ENCODE peak calls at places on chromosomes 16 and 17, in seven cellular contexts. One of them, this sample, is unnamed.

GRCh38 chr17:15516150-15516549 is 47.1 kb downstream of the TVP23C start:
- DNase-seq in AG04449: no peak
- DNase-seq in fibroblast of lung: peak
- DNase-seq in fibroblast of pulmonary artery: peak
- DNase-seq in neural progenitor cell: no peak
- DNase-seq in ovary: no peak
- DNase-seq in coronary artery: no peak
- DNase-seq in this sample: no peak

GRCh38 chr16:85485379-85485778 is 127.7 kb upstream of the GSE1 start:
- DNase-seq in AG04449: no peak
- DNase-seq in fibroblast of lung: no peak
- DNase-seq in fibroblast of pulmonary artery: no peak
- DNase-seq in neural progenitor cell: peak
- DNase-seq in ovary: no peak
- DNase-seq in coronary artery: no peak
- DNase-seq in this sample: no peak

GRCh38 chr17:9859781-9860180 is 34.1 kb downstream of the GLP2R start:
- DNase-seq in AG04449: no peak
- DNase-seq in fibroblast of lung: no peak
- DNase-seq in fibroblast of pulmonary artery: no peak
- DNase-seq in neural progenitor cell: no peak
- DNase-seq in ovary: no peak
- DNase-seq in coronary artery: peak
- DNase-seq in this sample: no peak

GRCh38 chr17:6786618-6787017 is 10.6 kb downstream of the FBXO39 start:
- DNase-seq in AG04449: no peak
- DNase-seq in fibroblast of lung: peak
- DNase-seq in fibroblast of pulmonary artery: peak
- DNase-seq in neural progenitor cell: no peak
- DNase-seq in ovary: no peak
- DNase-seq in coronary artery: no peak
- DNase-seq in this sample: no peak

GRCh38 chr17:44970136-44970737 is 2.1 kb upstream of the C1QL1 start:
- DNase-seq in AG04449: no peak
- DNase-seq in fibroblast of lung: no peak
- DNase-seq in fibroblast of pulmonary artery: no peak
- DNase-seq in neural progenitor cell: peak
- DNase-seq in ovary: peak
- DNase-seq in coronary artery: no peak
- DNase-seq in this sample: no peak

GRCh38 chr17:336110-337021 is 16.2 kb downstream of the RPH3AL start:
- DNase-seq in AG04449: no peak
- DNase-seq in fibroblast of lung: no peak
- DNase-seq in fibroblast of pulmonary artery: no peak
- DNase-seq in neural progenitor cell: peak
- DNase-seq in ovary: peak
- DNase-seq in coronary artery: no peak
- DNase-seq in this sample: peak

GRCh38 chr16:85722497-85722896 is 28.4 kb downstream of the C16orf74 start:
- DNase-seq in AG04449: no peak
- DNase-seq in fibroblast of lung: no peak
- DNase-seq in fibroblast of pulmonary artery: no peak
- DNase-seq in neural progenitor cell: no peak
- DNase-seq in ovary: no peak
- DNase-seq in coronary artery: no peak
- DNase-seq in this sample: no peak

GRCh38 chr16:19781196-19781595 is 63.1 kb downstream of the IQCK start:
- DNase-seq in AG04449: peak
- DNase-seq in fibroblast of lung: no peak
- DNase-seq in fibroblast of pulmonary artery: peak
- DNase-seq in neural progenitor cell: no peak
- DNase-seq in ovary: no peak
- DNase-seq in coronary artery: no peak
- DNase-seq in this sample: no peak

GRCh38 chr17:34669511-34669910 is 90.1 kb downstream of the TMEM132E start:
- DNase-seq in AG04449: no peak
- DNase-seq in fibroblast of lung: no peak
- DNase-seq in fibroblast of pulmonary artery: no peak
- DNase-seq in neural progenitor cell: no peak
- DNase-seq in ovary: no peak
- DNase-seq in coronary artery: peak
- DNase-seq in this sample: no peak

GRCh38 chr16:31475949-31476304 is 4.0 kb downstream of the TGFB1I1 start:
- DNase-seq in AG04449: no peak
- DNase-seq in fibroblast of lung: no peak
- DNase-seq in fibroblast of pulmonary artery: no peak
- DNase-seq in neural progenitor cell: no peak
- DNase-seq in ovary: no peak
- DNase-seq in coronary artery: no peak
- DNase-seq in this sample: no peak

GRCh38 chr16:31479752-31480151 is 3.2 kb upstream of the SLC5A2 start:
- DNase-seq in AG04449: no peak
- DNase-seq in fibroblast of lung: no peak
- DNase-seq in fibroblast of pulmonary artery: no peak
- DNase-seq in neural progenitor cell: no peak
- DNase-seq in ovary: no peak
- DNase-seq in coronary artery: no peak
- DNase-seq in this sample: no peak

GRCh38 chr16:31476305-31477219 is 4.6 kb downstream of the TGFB1I1 start:
- DNase-seq in AG04449: no peak
- DNase-seq in fibroblast of lung: no peak
- DNase-seq in fibroblast of pulmonary artery: no peak
- DNase-seq in neural progenitor cell: peak
- DNase-seq in ovary: no peak
- DNase-seq in coronary artery: no peak
- DNase-seq in this sample: peak

GRCh38 chr16:31478956-31479355 is 4.0 kb upstream of the SLC5A2 start:
- DNase-seq in AG04449: no peak
- DNase-seq in fibroblast of lung: no peak
- DNase-seq in fibroblast of pulmonary artery: no peak
- DNase-seq in neural progenitor cell: no peak
- DNase-seq in ovary: no peak
- DNase-seq in coronary artery: no peak
- DNase-seq in this sample: no peak

DNA sequence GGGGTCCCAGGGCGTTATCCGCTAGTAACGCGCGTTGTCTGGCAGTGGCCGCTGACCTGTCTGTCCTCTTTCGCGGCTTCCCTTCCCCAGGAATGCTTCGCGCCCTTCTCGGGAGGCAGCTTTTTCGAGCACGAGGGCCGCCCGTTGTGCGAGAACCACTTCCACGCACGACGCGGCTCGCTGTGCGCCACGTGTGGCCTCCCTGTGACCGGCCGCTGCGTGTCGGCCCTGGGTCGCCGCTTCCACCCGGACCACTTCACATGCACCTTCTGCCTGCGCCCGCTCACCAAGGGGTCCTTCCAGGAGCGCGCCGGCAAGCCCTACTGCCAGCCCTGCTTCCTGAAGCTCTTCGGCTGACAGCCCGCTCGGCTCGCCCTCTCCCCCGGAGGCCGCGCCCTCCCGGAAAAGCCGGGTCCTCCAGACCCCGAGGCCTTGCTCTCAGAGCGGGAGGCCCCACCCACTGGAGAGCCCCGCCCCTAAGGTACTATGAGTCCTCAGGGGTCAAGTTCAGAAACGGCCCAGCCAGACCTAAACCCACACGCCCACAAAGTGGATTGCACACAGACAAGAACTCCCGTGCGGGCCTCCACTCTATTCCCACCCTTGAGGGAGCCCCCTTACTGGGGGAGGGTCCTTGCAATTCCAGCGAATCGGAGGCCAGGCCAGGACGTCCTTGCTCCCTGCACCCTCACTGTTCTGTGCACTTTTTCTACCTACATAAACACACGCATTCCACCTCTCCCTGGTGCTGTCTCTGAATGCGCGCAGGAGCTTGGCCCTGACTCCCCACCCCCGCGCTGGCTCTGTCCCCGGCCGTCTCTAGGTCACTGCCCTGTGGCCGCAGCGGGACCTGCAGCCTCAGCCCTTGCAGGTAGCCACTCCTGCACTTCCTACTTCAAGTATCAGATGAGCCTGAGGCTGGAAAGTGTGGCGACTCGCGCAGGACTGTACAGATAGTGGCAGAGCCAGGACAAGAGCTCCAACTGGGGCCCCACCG is 5.4 kb upstream of the SLC5A2 start:
- DNase-seq in AG04449: no peak
- DNase-seq in fibroblast of lung: no peak
- DNase-seq in fibroblast of pulmonary artery: no peak
- DNase-seq in neural progenitor cell: peak
- DNase-seq in ovary: no peak
- DNase-seq in coronary artery: no peak
- DNase-seq in this sample: no peak
- TF ChIP-seq CTCF in AG04449: no peak
- TF ChIP-seq CTCF in fibroblast of lung: no peak
- TF ChIP-seq CTCF in fibroblast of pulmonary artery: no peak
- TF ChIP-seq CTCF in neural progenitor cell: peak
- TF ChIP-seq CTCF in ovary: no peak
- TF ChIP-seq CTCF in coronary artery: no peak
- TF ChIP-seq CTCF in this sample: no peak

GRCh38 chr17:4998027-4998665 is 396 bp downstream of the KIF1C start:
- DNase-seq in AG04449: no peak
- DNase-seq in fibroblast of lung: peak
- DNase-seq in fibroblast of pulmonary artery: no peak
- DNase-seq in neural progenitor cell: peak
- DNase-seq in ovary: peak
- DNase-seq in coronary artery: peak
- DNase-seq in this sample: no peak

GRCh38 chr17:4999429-5000093 is 1.8 kb downstream of the KIF1C start:
- DNase-seq in AG04449: no peak
- DNase-seq in fibroblast of lung: no peak
- DNase-seq in fibroblast of pulmonary artery: no peak
- DNase-seq in neural progenitor cell: no peak
- DNase-seq in ovary: no peak
- DNase-seq in coronary artery: peak
- DNase-seq in this sample: no peak

GRCh38 chr17:4998666-4999428 is 1.1 kb downstream of the KIF1C start:
- DNase-seq in AG04449: no peak
- DNase-seq in fibroblast of lung: no peak
- DNase-seq in fibroblast of pulmonary artery: no peak
- DNase-seq in neural progenitor cell: peak
- DNase-seq in ovary: peak
- DNase-seq in coronary artery: peak
- DNase-seq in this sample: no peak

GRCh38 chr17:5000237-5000639 is 2.5 kb downstream of the KIF1C start:
- DNase-seq in AG04449: no peak
- DNase-seq in fibroblast of lung: no peak
- DNase-seq in fibroblast of pulmonary artery: peak
- DNase-seq in neural progenitor cell: no peak
- DNase-seq in ovary: peak
- DNase-seq in coronary artery: peak
- DNase-seq in this sample: peak

DNA sequence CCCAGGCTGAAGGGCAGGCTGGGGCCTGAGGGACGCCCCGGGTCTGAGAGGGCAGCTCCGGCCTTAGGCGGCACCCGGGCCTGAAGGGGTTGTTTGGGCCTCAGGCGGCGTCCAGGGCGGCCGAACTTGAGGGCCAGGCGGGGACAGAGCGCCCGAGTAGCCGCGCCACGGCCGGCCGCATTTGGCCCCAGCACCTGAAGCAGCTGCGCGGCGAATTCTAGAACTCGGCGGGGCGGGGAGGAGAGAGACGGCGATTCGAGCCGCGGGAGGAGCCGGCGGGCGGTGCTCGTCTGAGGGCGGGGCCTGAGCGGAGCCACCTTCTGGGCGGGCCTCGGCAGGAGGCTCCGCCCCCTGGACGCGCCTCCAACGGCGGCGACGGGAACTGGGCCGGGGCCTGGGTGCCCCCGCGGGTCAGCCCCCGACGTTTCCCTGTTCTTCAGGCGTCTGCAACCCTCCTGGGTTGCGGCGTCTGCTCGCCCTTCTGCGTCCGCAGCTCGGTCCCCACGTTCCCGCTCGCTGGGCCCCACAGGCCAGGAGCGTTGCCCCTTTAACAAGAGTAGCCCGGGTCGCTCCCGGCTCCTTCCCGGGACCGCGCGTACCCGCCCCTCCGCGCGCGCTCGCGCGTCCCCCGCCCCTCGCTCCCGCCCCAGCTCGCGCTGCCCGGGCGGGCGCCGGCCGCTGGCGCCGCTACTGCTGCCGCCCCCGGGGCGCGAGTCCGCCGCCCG is at the start of the genes INCA1 and KIF1C:
- DNase-seq in AG04449: peak
- DNase-seq in fibroblast of lung: peak
- DNase-seq in fibroblast of pulmonary artery: peak
- DNase-seq in neural progenitor cell: peak
- DNase-seq in ovary: peak
- DNase-seq in coronary artery: peak
- DNase-seq in this sample: peak
- TF ChIP-seq CTCF in AG04449: no peak
- TF ChIP-seq CTCF in fibroblast of lung: no peak
- TF ChIP-seq CTCF in fibroblast of pulmonary artery: no peak
- TF ChIP-seq CTCF in neural progenitor cell: no peak
- TF ChIP-seq CTCF in ovary: peak
- TF ChIP-seq CTCF in coronary artery: no peak
- TF ChIP-seq CTCF in this sample: peak

DNA sequence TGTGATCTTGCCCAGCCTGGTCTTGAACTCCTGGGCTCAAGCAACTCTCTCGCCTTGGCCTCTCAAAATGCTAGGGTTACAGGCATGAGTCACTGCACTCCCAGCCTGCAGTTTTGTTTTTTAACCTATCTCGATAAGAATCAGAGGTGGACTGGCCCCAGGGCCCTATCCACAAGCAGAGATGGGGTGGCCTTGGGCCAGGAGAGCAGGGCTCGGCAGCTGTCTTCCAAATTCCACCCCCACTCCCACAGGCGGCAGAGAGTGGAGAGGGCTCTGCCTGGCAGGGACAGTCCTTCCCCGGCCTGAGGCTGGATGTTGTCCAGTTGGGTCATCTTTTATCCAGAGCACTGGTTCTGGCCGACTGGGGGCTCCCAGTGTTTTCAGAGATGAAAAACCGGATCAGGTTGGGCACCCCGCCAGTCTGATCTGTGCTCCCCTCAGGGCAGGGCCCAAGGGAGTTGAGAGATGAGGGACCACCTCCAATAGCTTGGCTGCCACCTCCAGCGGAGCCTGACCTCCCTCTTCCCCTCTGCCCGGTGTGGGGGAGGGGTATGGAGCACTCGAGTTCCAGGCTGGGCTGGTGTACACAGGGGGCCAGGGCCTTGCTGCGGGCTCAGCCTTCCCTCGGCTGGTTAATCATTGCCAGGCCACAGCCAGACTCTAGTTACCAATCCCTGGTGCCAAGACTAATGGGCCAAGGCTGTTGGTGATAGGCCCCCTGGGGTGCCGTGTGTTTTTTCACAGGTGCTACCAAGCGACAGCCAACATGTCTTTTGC is 30.3 kb upstream of the MYO15B start:
- DNase-seq in AG04449: no peak
- DNase-seq in fibroblast of lung: peak
- DNase-seq in fibroblast of pulmonary artery: peak
- DNase-seq in neural progenitor cell: no peak
- DNase-seq in ovary: peak
- DNase-seq in coronary artery: no peak
- DNase-seq in this sample: no peak
- TF ChIP-seq CTCF in AG04449: no peak
- TF ChIP-seq CTCF in fibroblast of lung: no peak
- TF ChIP-seq CTCF in fibroblast of pulmonary artery: no peak
- TF ChIP-seq CTCF in neural progenitor cell: no peak
- TF ChIP-seq CTCF in ovary: no peak
- TF ChIP-seq CTCF in coronary artery: no peak
- TF ChIP-seq CTCF in this sample: no peak

GRCh38 chr17:76079577-76080206 is 710 bp downstream of the ZACN start:
- DNase-seq in AG04449: no peak
- DNase-seq in fibroblast of lung: no peak
- DNase-seq in fibroblast of pulmonary artery: no peak
- DNase-seq in neural progenitor cell: peak
- DNase-seq in ovary: no peak
- DNase-seq in coronary artery: no peak
- DNase-seq in this sample: no peak
- TF ChIP-seq CTCF in AG04449: no peak
- TF ChIP-seq CTCF in fibroblast of lung: peak
- TF ChIP-seq CTCF in fibroblast of pulmonary artery: peak
- TF ChIP-seq CTCF in neural progenitor cell: peak
- TF ChIP-seq CTCF in ovary: no peak
- TF ChIP-seq CTCF in coronary artery: no peak
- TF ChIP-seq CTCF in this sample: no peak

This sample was measured in tibial nerve.